ENCODE peak calls at places on chromosomes 3 and 15, in seven cellular contexts. R is lower lobe of right lung; P is GM06990; X is T-helper 2 cell; H is activated CD4-positive, alpha-beta T cell treated with anti-CD3 and anti-CD28 coated beads, Interleukin-2, amount 50 U/mL, for 4 hours; T is effector memory CD8-positive, alpha-beta T cell; O is cardiac fibroblast. J is an unnamed sample.

GRCh38 chr3:36362216-36362615 is 18.1 kb upstream of the STAC start:
- DNase-seq in T (no peak), P (no peak), H (no peak), R (no peak), O (peak; percentile 38), X (no peak), J (no peak)

GRCh38 chr3:185537369-185537970 is 14.9 kb downstream of the LIPH start:
- DNase-seq in R (peak; percentile 63), P (peak; percentile 79), T (no peak), X (peak; percentile 5), O (peak; percentile 98), H (peak; percentile 2), J (no peak)

GRCh38 chr15:36501063-36501678 is 78.3 kb upstream of the CDIN1 start:
- DNase-seq in R (no peak), H (no peak), T (no peak), X (no peak), P (no peak), O (peak; percentile 80), J (no peak)

GRCh38 chr3:24195504-24196230 is 250.6 kb downstream of the NR1D2 start:
- DNase-seq in R (no peak), H (no peak), T (no peak), O (no peak), P (no peak), X (no peak), J (no peak)

GRCh38 chr3:133746722-133747086 is 511 bp downstream of the TF start:
- DNase-seq in O (no peak), R (no peak), X (no peak), P (no peak), H (no peak), T (no peak), J (no peak)

GRCh38 chr3:157075693-157076420 is 84.1 kb downstream of the CCNL1 start:
- DNase-seq in P (no peak), H (no peak), T (no peak), X (no peak), O (no peak), R (no peak), J (no peak)

GRCh38 chr15:86650084-86650483 is 570.4 kb downstream of the AGBL1 start:
- DNase-seq in R (no peak), H (no peak), P (no peak), X (no peak), T (no peak), O (no peak), J (no peak)

GRCh38 chr3:196837819-196838420 is 29.8 kb upstream of the SENP5 start:
- DNase-seq in R (peak; percentile 68), P (no peak), T (peak; percentile 69), O (peak; percentile 78), X (peak; percentile 60), H (peak; percentile 70), J (peak; percentile 52)

GRCh38 chr3:29644261-29644660 is 363.4 kb downstream of the RBMS3 start:
- DNase-seq in X (no peak), O (peak; percentile 31), H (no peak), R (no peak), T (no peak), P (no peak), J (no peak)

GRCh38 chr3:24305795-24306467 is 188.7 kb downstream of the THRB start:
- DNase-seq in P (no peak), X (no peak), O (no peak), R (no peak), T (no peak), H (no peak), J (no peak)

GRCh38 chr3:141262306-141262705 is 30.7 kb downstream of the PXYLP1 start:
- DNase-seq in R (no peak), H (no peak), X (no peak), O (peak; percentile 80), T (no peak), P (no peak), J (no peak)

GRCh38 chr3:131349946-131350347 is 31.6 kb upstream of the NUDT16 start:
- DNase-seq in R (no peak), X (no peak), H (no peak), O (peak; percentile 64), T (no peak), P (no peak), J (no peak)

GRCh38 chr15:96325579-96326331 is 4.7 kb upstream of the NR2F2 start:
- DNase-seq in O (peak; percentile 65), T (no peak), P (no peak), R (no peak), X (no peak), H (no peak), J (no peak)

GRCh38 chr3:188064831-188065493 is 89.0 kb upstream of the LPP start:
- DNase-seq in X (no peak), T (no peak), P (no peak), R (no peak), H (no peak), O (peak; percentile 35), J (no peak)

GRCh38 chr3:25344609-25345008 is 83.5 kb upstream of the RARB start:
- DNase-seq in H (no peak), P (no peak), T (no peak), R (no peak), X (no peak), O (no peak), J (no peak)

GRCh38 chr3:16927485-16927884 is 42.7 kb downstream of the PLCL2 start:
- DNase-seq in P (no peak), T (no peak), H (no peak), X (no peak), R (no peak), O (no peak), J (no peak)

GRCh38 chr3:196138464-196138863 is 56.6 kb upstream of the TFRC start:
- DNase-seq in O (no peak), P (no peak), X (no peak), T (no peak), R (peak; percentile 25), H (no peak), J (no peak)

GRCh38 chr15:51842852-51843737 is 13.6 kb downstream of the TMOD3 start:
- DNase-seq in R (no peak), X (no peak), T (no peak), O (peak; percentile 85), H (peak; percentile 8), P (no peak), J (no peak)